ENCODE peak calls at places on chromosomes 5 and 9, in four cellular contexts. One of them, this sample, is unnamed. For H3K4me1, the result is how much of the 10 kb centered on the place peaks cover.

GRCh38 chr9:90988318-90988717 is 186.7 kb downstream of the SYK start:
- DNase-seq in Panc1: no peak
- DNase-seq in breast epithelium: no peak
- DNase-seq in HCT116: no peak
- DNase-seq in this sample: no peak

GRCh38 chr9:138022121-138022741 is 144.6 kb downstream of the CACNA1B start:
- DNase-seq in Panc1: no peak
- DNase-seq in HCT116: peak
- DNase-seq in breast epithelium: no peak
- DNase-seq in this sample: no peak

GRCh38 chr9:98597372-98597771 is 111.4 kb downstream of the GABBR2 start:
- DNase-seq in HCT116: no peak
- DNase-seq in Panc1: no peak
- DNase-seq in breast epithelium: no peak
- DNase-seq in this sample: no peak

GRCh38 chr5:172433071-172433470 is 21.3 kb downstream of the SH3PXD2B start:
- DNase-seq in HCT116: no peak
- DNase-seq in Panc1: no peak
- DNase-seq in breast epithelium: no peak
- DNase-seq in this sample: no peak

GRCh38 chr5:75152861-75153260 is 83.8 kb downstream of the ANKRD31 start:
- DNase-seq in Panc1: no peak
- DNase-seq in breast epithelium: no peak
- DNase-seq in HCT116: no peak
- DNase-seq in this sample: no peak

GRCh38 chr5:35066260-35066795 is 18.6 kb upstream of the AGXT2 start:
- DNase-seq in HCT116: no peak
- DNase-seq in breast epithelium: no peak
- DNase-seq in Panc1: no peak
- DNase-seq in this sample: no peak

GRCh38 chr5:176943816-176944215 is 44.7 kb upstream of the HK3 start:
- DNase-seq in Panc1: no peak
- DNase-seq in HCT116: no peak
- DNase-seq in breast epithelium: no peak
- DNase-seq in this sample: no peak

GRCh38 chr9:129990269-129991005 is 52.6 kb downstream of the FNBP1 start:
- DNase-seq in breast epithelium: no peak
- DNase-seq in HCT116: no peak
- DNase-seq in Panc1: no peak
- DNase-seq in this sample: no peak

GRCh38 chr9:12666813-12667212 is 26.4 kb upstream of the TYRP1 start:
- DNase-seq in Panc1: no peak
- DNase-seq in breast epithelium: no peak
- DNase-seq in HCT116: no peak
- DNase-seq in this sample: no peak

GRCh38 chr5:77797133-77797532 is 21.0 kb upstream of the TBCA start:
- DNase-seq in Panc1: no peak
- DNase-seq in breast epithelium: no peak
- DNase-seq in HCT116: no peak
- DNase-seq in this sample: no peak

GRCh38 chr5:136311999-136312398 is 53.3 kb downstream of the TRPC7 start:
- DNase-seq in breast epithelium: no peak
- DNase-seq in HCT116: no peak
- DNase-seq in Panc1: no peak
- DNase-seq in this sample: no peak

GRCh38 chr5:16411235-16411634 is 54.4 kb downstream of the ZNF622 start:
- DNase-seq in breast epithelium: no peak
- DNase-seq in HCT116: no peak
- DNase-seq in Panc1: no peak
- DNase-seq in this sample: no peak

GRCh38 chr9:119278138-119278537 is 91.1 kb downstream of the BRINP1 start:
- DNase-seq in HCT116: no peak
- DNase-seq in Panc1: no peak
- DNase-seq in breast epithelium: no peak
- DNase-seq in this sample: no peak

GRCh38 chr9:18728642-18729041 is 254.7 kb downstream of the ADAMTSL1 start:
- DNase-seq in breast epithelium: no peak
- DNase-seq in HCT116: no peak
- DNase-seq in Panc1: no peak
- DNase-seq in this sample: no peak

GRCh38 chr5:92309336-92309991 is 926.3 kb upstream of the ARRDC3 start:
- DNase-seq in Panc1: peak
- DNase-seq in breast epithelium: no peak
- DNase-seq in HCT116: peak
- DNase-seq in this sample: no peak

GRCh38 chr5:179141867-179142266 is 81.7 kb downstream of the ZNF354C start:
- DNase-seq in HCT116: no peak
- DNase-seq in Panc1: no peak
- DNase-seq in breast epithelium: no peak
- DNase-seq in this sample: no peak

GRCh38 chr5:75513841-75514240 is 2.1 kb downstream of the POLK start:
- DNase-seq in Panc1: no peak
- DNase-seq in breast epithelium: no peak
- DNase-seq in HCT116: no peak
- DNase-seq in this sample: no peak

GRCh38 chr9:4030751-4031150 is 269.1 kb downstream of the GLIS3 start:
- DNase-seq in breast epithelium: no peak
- DNase-seq in HCT116: no peak
- DNase-seq in Panc1: no peak
- DNase-seq in this sample: no peak

GRCh38 chr5:59158165-59158564 is 575.3 kb downstream of the RAB3C start:
- DNase-seq in Panc1: no peak
- DNase-seq in HCT116: no peak
- DNase-seq in breast epithelium: no peak
- DNase-seq in this sample: no peak

GRCh38 chr5:5335708-5336211 is 86.7 kb upstream of the ICE1 start:
- DNase-seq in HCT116: peak
- DNase-seq in breast epithelium: no peak
- DNase-seq in Panc1: peak
- DNase-seq in this sample: no peak

GRCh38 chr5:68884893-68885292 is 208.9 kb upstream of the SLC30A5 start:
- DNase-seq in breast epithelium: no peak
- DNase-seq in HCT116: peak
- DNase-seq in Panc1: no peak
- DNase-seq in this sample: no peak

GRCh38 chr5:2009986-2010914 is 127.5 kb upstream of the IRX4 start:
- DNase-seq in Panc1: no peak
- DNase-seq in breast epithelium: no peak
- DNase-seq in HCT116: no peak
- DNase-seq in this sample: no peak

GRCh38 chr5:116068028-116068632 is 16.7 kb upstream of the COMMD10 start:
- DNase-seq in HCT116: peak
- DNase-seq in Panc1: no peak
- DNase-seq in breast epithelium: no peak
- DNase-seq in this sample: no peak

GRCh38 chr5:126801992-126802294 is 25.0 kb downstream of the LMNB1 start:
- DNase-seq in HCT116: no peak
- DNase-seq in Panc1: peak
- DNase-seq in breast epithelium: no peak
- DNase-seq in this sample: no peak

GRCh38 chr5:87195104-87195581 is 72.5 kb upstream of the RASA1 start:
- DNase-seq in Panc1: no peak
- DNase-seq in breast epithelium: no peak
- DNase-seq in HCT116: no peak
- DNase-seq in this sample: no peak

GRCh38 chr5:40871177-40871576 is 30.0 kb downstream of the CARD6 start:
- DNase-seq in breast epithelium: no peak
- DNase-seq in Panc1: no peak
- DNase-seq in HCT116: no peak
- DNase-seq in this sample: no peak

GRCh38 chr5:77663081-77663863 is 24.8 kb upstream of the OTP start:
- DNase-seq in breast epithelium: no peak
- DNase-seq in Panc1: no peak
- DNase-seq in HCT116: no peak
- DNase-seq in this sample: no peak

GRCh38 chr9:112866662-112867274 is 23.9 kb downstream of the SLC46A2 start:
- DNase-seq in Panc1: no peak
- DNase-seq in breast epithelium: no peak
- DNase-seq in HCT116: peak
- DNase-seq in this sample: no peak

GRCh38 chr5:107135391-107135790 is 535.3 kb downstream of the EFNA5 start:
- DNase-seq in breast epithelium: no peak
- DNase-seq in HCT116: no peak
- DNase-seq in Panc1: no peak
- DNase-seq in this sample: no peak

GRCh38 chr5:143812085-143812705 is at the start of gene HMHB1:
- DNase-seq in Panc1: no peak
- DNase-seq in breast epithelium: no peak
- DNase-seq in HCT116: no peak
- DNase-seq in this sample: no peak

GRCh38 chr9:93266521-93267001 is 82.6 kb downstream of the WNK2 start:
- DNase-seq in Panc1: no peak
- DNase-seq in breast epithelium: no peak
- DNase-seq in HCT116: no peak
- DNase-seq in this sample: peak
- TF ChIP-seq POLR2AphosphoS5 in Panc1: no peak
- TF ChIP-seq POLR2AphosphoS5 in breast epithelium: no peak
- TF ChIP-seq POLR2AphosphoS5 in HCT116: no peak
- TF ChIP-seq POLR2AphosphoS5 in this sample: no peak

GRCh38 chr9:38039907-38040682 is 28.9 kb downstream of the SHB start:
- DNase-seq in HCT116: no peak
- DNase-seq in Panc1: no peak
- DNase-seq in breast epithelium: no peak
- DNase-seq in this sample: no peak
- H3K4me1 ChIP-seq in HCT116: half or more
- H3K4me1 ChIP-seq in Panc1: half or more
- H3K4me1 ChIP-seq in breast epithelium: under half
- H3K4me1 ChIP-seq in this sample: half or more

GRCh38 chr5:114018178-114018577 is 343.7 kb upstream of the KCNN2 start:
- DNase-seq in breast epithelium: no peak
- DNase-seq in HCT116: no peak
- DNase-seq in Panc1: no peak
- DNase-seq in this sample: no peak
- TF ChIP-seq CTCF in breast epithelium: no peak
- TF ChIP-seq CTCF in HCT116: peak
- TF ChIP-seq CTCF in Panc1: peak
- TF ChIP-seq CTCF in this sample: no peak

DNA sequence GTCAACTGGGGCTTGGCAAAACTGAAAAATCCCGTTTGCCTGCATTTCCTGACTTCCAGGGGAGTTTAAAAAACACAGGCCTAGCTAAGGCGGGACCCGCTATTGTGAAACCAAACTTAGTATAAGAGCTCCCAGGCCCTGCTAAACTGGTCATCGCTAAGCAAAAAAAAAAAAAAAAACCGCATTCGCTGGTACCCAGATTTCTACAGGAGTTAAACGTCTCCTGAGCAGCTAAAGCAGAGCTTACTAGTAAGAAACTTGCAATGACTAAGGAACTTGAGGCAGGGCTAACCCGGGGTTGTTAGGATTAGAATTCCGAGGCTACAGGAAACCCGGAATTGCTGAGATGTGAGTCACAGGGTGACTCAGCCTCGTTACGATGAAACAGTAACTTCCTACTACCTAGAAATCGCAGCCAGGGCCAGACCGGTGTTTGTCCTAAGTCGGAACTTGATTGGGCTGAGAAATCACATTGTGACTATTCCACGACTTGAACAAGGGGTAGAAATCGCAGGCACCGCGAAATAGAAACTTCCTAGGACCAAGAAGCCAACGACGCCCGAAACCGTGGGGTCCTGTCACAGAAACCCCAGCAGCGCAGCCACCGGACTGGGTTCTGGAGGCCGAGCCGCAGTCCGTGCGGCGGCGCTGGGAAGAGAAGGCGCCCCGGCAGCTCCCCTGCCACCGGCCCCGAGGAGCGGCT is 89.5 kb downstream of the ANXA2R start:
- DNase-seq in HCT116: peak
- DNase-seq in Panc1: peak
- DNase-seq in breast epithelium: no peak
- DNase-seq in this sample: peak
- TF ChIP-seq POLR2AphosphoS5 in HCT116: peak
- TF ChIP-seq POLR2AphosphoS5 in Panc1: peak
- TF ChIP-seq POLR2AphosphoS5 in breast epithelium: peak
- TF ChIP-seq POLR2AphosphoS5 in this sample: peak

GRCh38 chr5:158755221-158755620 is 344.5 kb downstream of the EBF1 start:
- DNase-seq in HCT116: no peak
- DNase-seq in Panc1: no peak
- DNase-seq in breast epithelium: no peak
- DNase-seq in this sample: no peak
- H3K4me1 ChIP-seq in HCT116: under half
- H3K4me1 ChIP-seq in Panc1: under half
- H3K4me1 ChIP-seq in breast epithelium: under half
- H3K4me1 ChIP-seq in this sample: under half

GRCh38 chr5:128537999-128538248 is at the start of gene FBN2:
- DNase-seq in breast epithelium: no peak
- DNase-seq in Panc1: no peak
- DNase-seq in HCT116: no peak
- DNase-seq in this sample: no peak

GRCh38 chr5:128537306-128537998 is 593 bp downstream of the FBN2 start:
- DNase-seq in breast epithelium: no peak
- DNase-seq in Panc1: no peak
- DNase-seq in HCT116: no peak
- DNase-seq in this sample: no peak

GRCh38 chr5:128536861-128537305 is 1.2 kb downstream of the FBN2 start:
- DNase-seq in Panc1: no peak
- DNase-seq in HCT116: no peak
- DNase-seq in breast epithelium: no peak
- DNase-seq in this sample: no peak

GRCh38 chr5:128538249-128539037 is 398 bp upstream of the FBN2 start:
- DNase-seq in HCT116: no peak
- DNase-seq in breast epithelium: no peak
- DNase-seq in Panc1: no peak
- DNase-seq in this sample: no peak

DNA sequence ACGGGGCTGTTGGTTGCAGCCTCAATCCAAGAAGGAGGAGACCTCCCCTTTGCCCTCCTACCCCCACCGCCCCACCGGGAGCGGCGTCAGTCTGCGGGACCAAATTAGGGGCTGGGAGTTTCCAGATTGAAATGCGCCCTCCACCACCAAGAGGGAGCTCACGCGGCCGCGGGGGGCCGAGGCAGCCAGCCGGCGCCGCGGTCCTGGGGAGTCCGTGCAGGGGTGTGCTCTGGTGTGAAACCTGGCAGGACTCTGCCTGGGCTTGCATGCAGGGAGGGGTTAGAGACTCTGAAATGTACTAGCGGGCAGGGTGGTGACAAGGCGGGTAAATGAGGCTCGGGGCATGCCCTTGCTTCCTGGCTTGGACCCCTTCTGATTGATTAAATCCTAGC is 989 bp upstream of the FBN2 start:
- DNase-seq in Panc1: no peak
- DNase-seq in breast epithelium: no peak
- DNase-seq in HCT116: no peak
- DNase-seq in this sample: no peak
- TF ChIP-seq CTCF in Panc1: no peak
- TF ChIP-seq CTCF in breast epithelium: no peak
- TF ChIP-seq CTCF in HCT116: no peak
- TF ChIP-seq CTCF in this sample: no peak